ENCODE peak calls at places on chromosomes 4 and X, in five cellular contexts. C is heart right ventricle; K is CD4-positive, alpha-beta memory T cell; D is tibial nerve; T is right cardiac atrium. N is an unnamed sample. For H3K4me1, the result is how much of the 10 kb centered on the place peaks cover.

GRCh38 chrX:136528645-136529315 is 3.2 kb upstream of the VGLL1 start:
- DNase-seq in D (no peak), K (no peak), T (no peak), C (no peak), N (no peak)

GRCh38 chr4:113410686-113411085 is 350.9 kb downstream of the CAMK2D start:
- DNase-seq in K (no peak), D (no peak), C (no peak), T (no peak), N (no peak)

GRCh38 chr4:82797591-82798081 is 960 bp downstream of the SCD5 start:
- DNase-seq in C (peak), D (no peak), K (no peak), T (peak), N (peak)

GRCh38 chrX:113651306-113651705 is 810.7 kb upstream of the AMOT start:
- DNase-seq in C (no peak), T (no peak), K (no peak), D (no peak), N (no peak)

GRCh38 chr4:138053601-138054322 is 188.4 kb downstream of the SLC7A11 start:
- DNase-seq in K (no peak), T (no peak), C (no peak), D (no peak), N (no peak)

GRCh38 chrX:149682031-149682430 is 29.8 kb upstream of the MAGEA11 start:
- DNase-seq in K (no peak), T (no peak), C (no peak), D (no peak), N (no peak)

GRCh38 chr4:184028571-184028996 is 123.5 kb downstream of the STOX2 start:
- DNase-seq in D (no peak), K (no peak), T (no peak), C (no peak), N (no peak)

GRCh38 chr4:156931267-156931666 is 40.3 kb downstream of the PDGFC start:
- DNase-seq in T (no peak), D (no peak), C (no peak), K (no peak), N (no peak)

GRCh38 chr4:60637976-60638375 is 562.1 kb upstream of the ADGRL3 start:
- DNase-seq in D (no peak), C (no peak), K (no peak), T (no peak), N (no peak)

GRCh38 chr4:73718375-73719373 is 21.7 kb upstream of the CXCL8 start:
- DNase-seq in T (no peak), K (no peak), C (no peak), D (no peak), N (no peak)

GRCh38 chr4:94533405-94534223 is 81.9 kb downstream of the PDLIM5 start:
- DNase-seq in K (no peak), C (no peak), D (no peak), T (no peak), N (no peak)

GRCh38 chr4:22237155-22237751 is 278.6 kb downstream of the ADGRA3 start:
- DNase-seq in D (no peak), K (no peak), C (peak), T (peak), N (no peak)

GRCh38 chr4:13701937-13702446 is 74.5 kb upstream of the BOD1L1 start:
- DNase-seq in K (no peak), C (no peak), D (no peak), T (no peak), N (no peak)

GRCh38 chr4:155885666-155886065 is 17.8 kb upstream of the TDO2 start:
- DNase-seq in T (no peak), C (no peak), D (no peak), K (no peak), N (no peak)

GRCh38 chr4:155891058-155891457 is 12.4 kb upstream of the TDO2 start:
- DNase-seq in T (no peak), C (no peak), K (no peak), D (no peak), N (no peak)

GRCh38 chr4:155888171-155888570 is 15.3 kb upstream of the TDO2 start:
- DNase-seq in K (no peak), C (no peak), D (no peak), T (no peak), N (no peak)

GRCh38 chr4:155889036-155889793 is 14.3 kb upstream of the TDO2 start:
- DNase-seq in K (no peak), C (no peak), T (no peak), D (no peak), N (no peak)

DNA sequence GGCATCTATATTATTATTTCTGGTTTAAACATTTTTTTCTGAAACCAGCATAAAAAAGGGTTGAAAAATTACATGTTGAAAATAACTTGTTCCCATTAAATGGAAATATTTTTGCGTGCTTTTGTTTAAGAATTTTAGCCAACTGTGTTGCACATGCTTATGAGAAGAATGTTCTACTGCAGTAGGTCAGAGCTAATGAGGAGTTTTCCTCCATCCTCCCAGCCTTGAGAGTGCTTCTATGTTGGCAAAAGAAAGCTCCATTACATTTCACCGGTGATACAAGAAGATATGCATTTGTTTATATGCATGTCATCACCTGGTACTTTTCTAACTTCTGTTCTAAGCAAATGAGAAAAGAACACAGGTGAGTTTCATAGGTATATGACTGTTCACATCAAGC is 13.6 kb upstream of the TDO2 start:
- DNase-seq in D (no peak), K (no peak), C (no peak), T (no peak), N (no peak)
- H3K4me1 ChIP-seq in D (under half), K (under half), C (under half), T (under half), N (under half)

DNA sequence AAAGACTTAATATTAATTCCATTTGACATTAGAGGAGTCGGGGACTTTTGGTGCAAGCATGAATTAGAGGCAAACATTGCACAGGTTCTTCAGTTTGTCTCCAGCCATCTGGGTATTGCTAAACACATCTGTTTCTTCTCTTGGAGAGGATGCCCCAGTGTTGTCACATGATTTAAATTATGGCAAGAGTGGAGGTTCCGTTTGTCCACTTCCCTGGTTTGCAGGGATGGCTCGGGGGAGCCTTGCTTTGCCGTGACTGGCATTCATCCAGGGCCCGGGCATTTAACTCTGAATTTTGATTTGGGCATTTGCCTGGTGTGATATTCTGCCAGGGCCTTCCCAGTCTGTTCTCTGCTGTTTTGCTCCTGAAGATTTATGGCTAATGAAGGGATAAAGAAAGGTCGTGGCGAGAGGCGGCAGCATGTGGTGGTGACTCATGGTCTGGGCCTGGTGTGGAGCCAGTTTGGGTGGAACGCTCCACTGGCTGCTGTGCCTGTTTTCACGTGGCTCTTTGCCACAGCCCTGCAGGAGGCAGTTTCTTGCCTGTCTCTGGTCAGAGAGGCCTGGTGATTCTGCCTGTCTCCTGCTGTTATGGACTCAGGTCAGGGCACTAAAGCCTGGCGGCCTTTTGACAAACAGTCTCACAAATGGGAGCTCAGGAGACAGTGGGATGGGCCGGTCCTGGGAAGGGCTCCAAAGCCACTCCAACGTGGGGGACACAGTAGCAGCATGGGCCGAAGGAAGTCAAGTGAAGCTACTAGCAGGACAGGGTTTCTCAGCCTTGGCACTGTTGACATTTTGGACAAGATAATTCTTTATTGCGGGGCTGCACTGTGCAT is 99.4 kb upstream of the PGRMC2 start:
- DNase-seq in T (peak), C (peak), K (no peak), D (peak), N (peak)
- H3K4me1 ChIP-seq in T (under half), C (under half), K (under half), D (under half), N (half or more)

DNA sequence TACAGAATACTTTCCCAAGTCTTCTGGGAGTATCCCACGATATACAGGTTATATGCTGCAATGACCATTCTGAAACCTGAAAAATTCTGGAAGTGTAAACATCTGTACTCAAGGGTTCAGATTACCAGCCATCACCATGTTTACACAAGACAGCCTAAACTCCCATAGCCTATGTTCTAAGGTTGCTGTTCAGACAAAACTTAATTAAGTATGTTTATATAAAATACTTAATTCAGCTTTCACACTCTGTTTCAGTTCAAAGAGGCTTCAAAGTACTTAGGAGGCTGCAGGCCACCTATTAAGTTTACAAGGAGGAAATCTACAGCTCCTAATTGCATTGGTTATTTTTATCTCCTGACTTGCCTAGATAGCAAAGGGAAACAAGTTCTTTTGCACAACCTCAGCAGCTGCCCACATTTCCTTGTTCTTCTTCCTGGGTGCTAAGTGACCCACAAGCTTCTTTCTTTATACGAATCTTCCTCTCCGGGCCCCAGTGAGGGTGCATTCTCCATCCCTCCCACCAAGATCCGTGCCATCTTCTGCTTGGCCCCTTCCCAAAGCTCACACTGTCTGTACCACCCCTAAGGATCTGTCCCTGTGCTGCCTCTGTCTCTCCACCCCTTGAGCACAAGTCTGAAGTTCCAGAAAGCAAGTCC is 2.0 kb downstream of the GAK start:
- DNase-seq in D (no peak), T (no peak), K (no peak), C (no peak), N (no peak)
- H3K4me1 ChIP-seq in D (under half), T (under half), K (half or more), C (under half), N (half or more)

GRCh38 chrX:19744231-19744630 is 143.2 kb downstream of the SH3KBP1 start:
- DNase-seq in T (no peak), K (no peak), C (no peak), D (no peak), N (no peak)
- H3K4me1 ChIP-seq in T (under half), K (half or more), C (under half), D (under half), N (under half)

N was measured in sigmoid colon.